ENCODE peak calls at places on chromosomes 4 and X, in six cellular contexts. W is hepatocyte, C is AG04450, A is upper lobe of left lung, K is tibial nerve, O is sigmoid colon. Q is an unnamed sample.
A peak's percentile ranks its signal among the peaks of the same experiment; 100 is the strongest.

GRCh38 chr4:169823685-169824084 is 65.9 kb upstream of the HPF1 start:
- DNase-seq in W (peak; percentile 87), C (peak; percentile 10), A (peak; percentile 24), K (no peak), O (no peak), Q (no peak)

GRCh38 chr4:112604590-112604989 is 32.1 kb downstream of the ZGRF1 start:
- DNase-seq in W (peak; percentile 74), C (peak; percentile 13), A (no peak), K (peak; percentile 64), O (no peak), Q (no peak)

GRCh38 chrX:39613997-39614679 is 483.6 kb downstream of the BCOR start:
- DNase-seq in W (peak; percentile 26), C (no peak), A (no peak), K (no peak), O (no peak), Q (no peak)

GRCh38 chr4:64729561-64729960 is 320.3 kb upstream of the TECRL start:
- DNase-seq in W (no peak), C (no peak), A (no peak), K (no peak), O (no peak), Q (no peak)

GRCh38 chr4:187366530-187367279 is 628.9 kb upstream of the ZFP42 start:
- DNase-seq in W (no peak), C (no peak), A (no peak), K (no peak), O (no peak), Q (no peak)

GRCh38 chr4:148344382-148344781 is 97.8 kb downstream of the NR3C2 start:
- DNase-seq in W (no peak), C (no peak), A (peak; percentile 22), K (no peak), O (no peak), Q (no peak)

GRCh38 chr4:121464854-121465253 is 84.0 kb upstream of the QRFPR start:
- DNase-seq in W (no peak), C (no peak), A (no peak), K (no peak), O (no peak), Q (no peak)

GRCh38 chr4:127069675-127070074 is 563.1 kb upstream of the INTU start:
- DNase-seq in W (no peak), C (peak; percentile 6), A (no peak), K (no peak), O (no peak), Q (no peak)

GRCh38 chr4:46277165-46277951 is 112.6 kb downstream of the GABRA2 start:
- DNase-seq in W (no peak), C (no peak), A (no peak), K (no peak), O (no peak), Q (no peak)

GRCh38 chr4:151407466-151408379 is 1.3 kb upstream of the FHIP1A start:
- DNase-seq in W (peak; percentile 57), C (no peak), A (peak; percentile 65), K (no peak), O (no peak), Q (no peak)

GRCh38 chr4:8227201-8227770 is 28.2 kb downstream of the SH3TC1 start:
- DNase-seq in W (no peak), C (no peak), A (no peak), K (no peak), O (no peak), Q (no peak)

GRCh38 chr4:21136231-21136630 is 436.0 kb downstream of the PACRGL start:
- DNase-seq in W (no peak), C (no peak), A (no peak), K (no peak), O (no peak), Q (no peak)

GRCh38 chr4:125187621-125188176 is 127.1 kb upstream of the FAT4 start:
- DNase-seq in W (no peak), C (no peak), A (no peak), K (no peak), O (no peak), Q (no peak)

GRCh38 chrX:122219226-122219625 is 964.9 kb upstream of the GRIA3 start:
- DNase-seq in W (no peak), C (no peak), A (no peak), K (no peak), O (no peak), Q (no peak)

GRCh38 chr4:22515145-22515887 is 550 bp downstream of the ADGRA3 start:
- DNase-seq in W (peak; percentile 89), C (no peak), A (peak; percentile 71), K (peak; percentile 50), O (peak; percentile 87), Q (peak; percentile 72)

GRCh38 chr4:8637456-8637984 is 45.0 kb downstream of the CPZ start:
- DNase-seq in W (no peak), C (no peak), A (peak; percentile 12), K (no peak), O (peak; percentile 49), Q (no peak)

GRCh38 chrX:14697453-14697852 is 168.1 kb downstream of the GLRA2 start:
- DNase-seq in W (peak; percentile 13), C (no peak), A (peak; percentile 22), K (peak; percentile 5), O (no peak), Q (no peak)

GRCh38 chr4:76752911-76753494 is 144.9 kb downstream of the SOWAHB start:
- DNase-seq in W (peak; percentile 58), C (peak; percentile 99), A (no peak), K (no peak), O (no peak), Q (no peak)

GRCh38 chr4:8723222-8723980 is 130.8 kb downstream of the CPZ start:
- DNase-seq in W (no peak), C (no peak), A (peak; percentile 14), K (no peak), O (peak; percentile 48), Q (peak; percentile 67)

DNA sequence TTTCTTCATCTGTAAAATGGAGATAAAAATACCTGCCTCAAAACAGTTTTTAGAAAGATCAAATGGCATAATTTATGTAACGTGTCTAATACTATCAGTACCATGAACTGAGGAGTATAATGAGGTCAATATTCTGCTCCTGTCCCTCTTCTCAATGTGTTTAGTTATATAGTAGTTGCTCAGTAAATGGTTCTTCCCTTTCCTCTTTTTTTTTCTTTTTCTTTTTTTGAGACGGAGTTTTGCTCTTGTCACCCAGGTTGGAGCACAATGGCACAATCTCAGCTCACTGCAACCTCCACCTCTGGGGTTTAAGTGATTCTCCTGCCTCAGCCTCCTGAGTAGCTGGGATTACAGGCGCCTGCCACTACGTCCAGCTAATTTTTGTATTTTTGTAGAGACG is 1.3 kb downstream of the YIPF6 start:
- DNase-seq in W (no peak), C (no peak), A (no peak), K (no peak), O (no peak), Q (no peak)
- H3K4me3 ChIP-seq in W (peak overlapping the region; percentile 90), C (peak overlapping the region; percentile 79), A (no peak overlapping the region), K (peak overlapping the region; percentile 65), O (peak overlapping the region; percentile 66), Q (peak overlapping the region; percentile 84)

DNA sequence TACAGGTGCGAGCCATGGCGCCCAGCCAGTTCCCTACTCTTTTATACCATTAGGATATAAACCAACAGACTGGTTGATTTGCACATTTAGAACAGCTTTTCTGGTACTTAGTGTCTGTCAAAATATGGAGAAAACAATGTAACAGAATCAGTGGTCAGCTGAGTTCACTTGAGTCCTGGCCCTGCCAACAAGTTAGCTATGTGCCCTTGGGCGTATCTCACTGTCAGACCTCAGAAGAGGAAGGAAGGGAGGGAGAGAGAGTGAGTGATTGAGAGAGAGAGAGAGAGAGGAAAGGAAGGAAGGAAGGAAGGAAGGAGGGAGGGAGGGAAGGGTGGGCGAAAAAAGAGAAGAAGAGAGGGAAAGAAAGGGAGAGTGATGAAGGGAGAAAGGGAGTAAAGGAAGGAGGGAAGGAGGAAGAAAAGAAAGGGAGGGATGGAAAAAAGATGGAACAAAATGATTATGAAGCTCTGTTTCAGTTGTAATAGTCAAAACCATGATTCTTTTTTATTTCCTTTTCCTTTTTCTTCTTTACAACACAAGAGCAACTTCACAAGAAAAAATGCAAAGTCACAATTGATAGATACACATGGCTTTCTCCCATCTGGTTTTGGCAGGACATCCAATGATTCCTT is 55.7 kb upstream of the PDGFRA start:
- DNase-seq in W (no peak), C (no peak), A (no peak), K (no peak), O (no peak), Q (no peak)
- TF ChIP-seq CTCF in W (no peak), C (no peak), A (no peak), K (no peak), O (no peak), Q (no peak)

GRCh38 chr4:26197018-26197779 is 123.6 kb upstream of the RBPJ start:
- DNase-seq in W (no peak), C (peak; percentile 89), A (peak; percentile 41), K (no peak), O (no peak), Q (no peak)

GRCh38 chr4:26192921-26193894 is 127.6 kb upstream of the RBPJ start:
- DNase-seq in W (no peak), C (no peak), A (no peak), K (no peak), O (no peak), Q (no peak)

GRCh38 chr4:26194764-26195163 is 126.0 kb upstream of the RBPJ start:
- DNase-seq in W (no peak), C (no peak), A (no peak), K (no peak), O (no peak), Q (no peak)

GRCh38 chr4:26199566-26199965 is 121.2 kb upstream of the RBPJ start:
- DNase-seq in W (no peak), C (no peak), A (no peak), K (no peak), O (no peak), Q (no peak)

DNA sequence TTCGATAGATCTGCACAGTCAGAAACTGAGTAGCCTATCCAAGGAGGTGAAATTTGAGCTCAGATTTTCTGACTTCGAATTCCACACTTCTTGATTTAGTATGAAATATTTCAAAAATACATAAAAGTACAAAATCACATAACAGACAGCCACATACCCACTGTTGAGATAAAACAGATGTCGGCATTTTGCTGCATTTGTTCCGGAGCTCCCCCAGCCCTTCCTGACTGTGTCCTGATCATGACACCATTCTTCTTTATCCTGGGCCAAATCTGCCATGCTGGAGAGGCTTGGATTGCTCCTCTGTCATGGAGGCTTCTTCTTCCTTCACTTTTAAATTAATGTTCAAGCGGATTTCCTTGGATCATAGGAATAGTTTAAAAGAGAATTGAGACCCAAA is 124.2 kb upstream of the RBPJ start:
- DNase-seq in W (no peak), C (no peak), A (no peak), K (no peak), O (no peak), Q (no peak)
- H3K27ac ChIP-seq in W (no peak overlapping the region), C (peak overlapping the region; percentile 25), A (no peak overlapping the region), K (no peak overlapping the region), O (no peak overlapping the region), Q (no peak overlapping the region)

DNA sequence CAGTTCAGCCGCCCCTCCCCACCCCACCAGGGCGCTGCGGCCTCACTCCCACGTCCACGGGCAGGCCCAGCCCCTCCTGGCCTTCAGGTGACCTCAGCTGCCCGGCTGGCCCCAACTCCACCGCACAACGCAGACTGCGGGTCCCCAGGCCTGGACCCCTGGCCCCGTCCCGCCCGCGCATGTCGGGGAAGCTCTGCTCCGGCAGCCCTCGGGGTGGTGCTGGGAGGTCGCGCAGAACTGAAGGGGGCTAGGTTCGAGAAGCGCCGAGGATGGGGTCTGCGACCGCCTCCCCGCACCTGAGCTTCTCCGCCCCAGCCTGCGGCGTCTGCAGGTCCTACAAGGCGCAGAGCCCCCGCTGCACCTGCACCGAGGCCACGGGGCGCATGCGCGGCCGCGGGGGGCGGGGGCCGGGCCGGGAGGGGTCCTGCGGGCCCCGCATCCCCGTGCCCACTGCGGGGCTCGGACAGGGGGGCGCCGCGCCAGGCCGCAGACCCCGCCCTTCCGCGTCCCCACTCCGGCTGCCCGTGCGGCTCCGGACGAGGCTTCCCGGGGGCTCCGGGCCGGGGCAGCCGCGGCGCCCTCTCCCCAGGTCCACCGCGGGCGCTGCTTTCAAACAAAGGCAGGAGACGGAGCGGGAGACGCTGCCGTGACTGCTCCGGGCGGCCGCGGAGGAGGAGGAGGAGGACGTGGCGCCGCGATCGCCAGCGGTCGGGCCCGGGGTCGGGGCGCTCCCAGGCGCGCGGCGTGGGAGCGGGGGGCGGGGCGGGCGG is 678 bp upstream of the NAT8L start:
- DNase-seq in W (peak; percentile 38), C (no peak), A (no peak), K (no peak), O (no peak), Q (no peak)
- H3K4me3 ChIP-seq in W (peak overlapping the region; percentile 85), C (no peak overlapping the region), A (peak overlapping the region; percentile 47), K (peak overlapping the region; percentile 33), O (peak overlapping the region; percentile 44), Q (peak overlapping the region; percentile 75)